ENCODE peak calls at places on chromosomes 5 and 9, in five cellular contexts. H is H9, M is neuronal stem cell, G is mesenchymal stem cell, U is H1. D is an unnamed sample.

GRCh38 chr9:75230469-75230868 is 142.2 kb downstream of the OSTF1 start:
- DNase-seq in H (no peak), U (no peak), M (no peak), G (no peak), D (no peak)

GRCh38 chr5:78008356-78008967 is 232.3 kb upstream of the TBCA start:
- DNase-seq in H (no peak), M (no peak), G (peak; percentile 60), U (no peak), D (peak; percentile 41)

GRCh38 chr9:76658510-76659231 is 105.6 kb upstream of the PCA3 start:
- DNase-seq in M (no peak), G (peak; percentile 78), H (no peak), U (no peak), D (no peak)

GRCh38 chr5:139863855-139864558 is 68.4 kb downstream of the PSD2 start:
- DNase-seq in G (peak; percentile 52), H (peak; percentile 70), U (peak; percentile 89), M (peak; percentile 65), D (peak; percentile 60)

GRCh38 chr9:16450578-16450977 is 419.9 kb downstream of the BNC2 start:
- DNase-seq in M (no peak), H (no peak), G (no peak), U (no peak), D (no peak)

GRCh38 chr5:65994117-65994786 is 67.9 kb downstream of the ERBIN start:
- DNase-seq in M (no peak), H (no peak), G (no peak), U (no peak), D (no peak)

GRCh38 chr5:102865510-102866314 is 110.6 kb downstream of the PAM start:
- DNase-seq in G (peak; percentile 89), U (peak; percentile 78), H (peak; percentile 63), M (peak; percentile 58), D (peak; percentile 87)

GRCh38 chr5:148828461-148829247 is 2.2 kb downstream of the ADRB2 start:
- DNase-seq in G (no peak), U (no peak), H (no peak), M (no peak), D (no peak)

DNA sequence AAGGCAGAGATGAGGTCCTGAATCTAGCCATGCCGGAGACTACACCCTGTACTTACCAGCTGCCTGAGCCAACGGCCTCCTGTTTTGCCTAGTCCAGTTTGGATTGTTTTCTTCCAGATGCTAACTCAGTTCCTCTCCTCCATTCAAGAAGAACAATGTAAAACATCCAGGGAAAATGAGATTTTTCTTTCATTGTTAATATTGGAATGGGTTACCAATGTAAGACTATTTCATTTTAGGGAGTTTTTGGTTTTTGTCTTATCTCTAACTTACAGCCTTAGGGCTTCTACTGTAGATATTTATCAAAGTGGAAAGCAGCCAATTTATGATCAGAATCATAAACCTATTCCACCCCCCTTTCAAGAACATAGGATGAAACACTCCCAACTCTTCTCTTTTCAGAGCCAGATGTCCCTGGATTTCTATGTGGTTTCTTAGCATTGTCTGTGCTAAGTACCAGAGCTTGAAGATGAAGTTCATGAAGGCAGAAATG is 3.5 kb upstream of the VDAC1 start:
- DNase-seq in G (no peak), M (no peak), U (no peak), H (no peak), D (no peak)
- H2BK12ac ChIP-seq in G (no peak overlapping the region), M (no peak overlapping the region), U (no peak overlapping the region), H (no peak overlapping the region), D (no peak overlapping the region)

GRCh38 chr5:25441810-25442209 is 797.0 kb upstream of the CDH10 start:
- DNase-seq in M (no peak), G (no peak), U (no peak), H (no peak), D (no peak)
- H2BK120ac ChIP-seq in M (no peak overlapping the region), G (no peak overlapping the region), U (no peak overlapping the region), H (no peak overlapping the region), D (no peak overlapping the region)

DNA sequence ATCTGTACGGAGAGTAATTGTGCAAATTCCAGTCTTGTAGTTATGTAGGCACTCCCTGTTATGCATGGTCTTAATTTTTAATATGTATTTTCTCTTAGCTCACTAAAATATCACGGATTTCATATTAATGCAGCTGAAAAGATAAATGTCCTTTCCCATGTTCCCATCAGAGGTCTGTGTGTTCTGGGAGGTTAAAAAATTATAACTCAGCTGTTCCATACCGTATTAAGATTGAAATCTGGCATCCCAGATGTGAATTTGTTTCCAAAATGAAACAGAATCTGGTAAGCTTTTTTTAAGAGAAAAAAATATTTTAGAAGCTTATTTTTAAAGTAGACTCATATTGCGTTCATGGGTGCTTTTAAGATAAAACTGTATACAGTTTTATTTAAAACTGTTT is 44.3 kb downstream of the SEMA6A start:
- DNase-seq in M (no peak), U (no peak), G (no peak), H (no peak), D (no peak)
- H2BK12ac ChIP-seq in M (no peak overlapping the region), U (no peak overlapping the region), G (no peak overlapping the region), H (no peak overlapping the region), D (no peak overlapping the region)

GRCh38 chr9:99834474-99834873 is 12.8 kb downstream of the NR4A3 start:
- DNase-seq in G (no peak), U (no peak), M (no peak), H (no peak), D (no peak)
- H2BK120ac ChIP-seq in G (no peak overlapping the region), U (no peak overlapping the region), M (no peak overlapping the region), H (no peak overlapping the region), D (no peak overlapping the region)

D was measured in trophoblast cell.